ENCODE peak calls at places on chromosomes 5 and 9, in five cellular contexts. V is CD8-positive, alpha-beta T cell; M is ovary; W is IMR-90; C is stomach. U is an unnamed sample. For H3K36me3, the result is how much of the 10 kb centered on the place peaks cover.

GRCh38 chr9:129939426-129939825 is 103.6 kb downstream of the FNBP1 start:
- DNase-seq in W (no peak), M (no peak), V (no peak), C (no peak), U (no peak)

GRCh38 chr5:38607930-38608545 is 51.6 kb upstream of the LIFR start:
- DNase-seq in M (no peak), W (peak), C (no peak), V (no peak), U (no peak)

GRCh38 chr5:74786851-74787250 is 19.8 kb downstream of the NSA2 start:
- DNase-seq in C (no peak), M (no peak), W (no peak), V (no peak), U (no peak)

GRCh38 chr5:172901788-172902496 is 57.3 kb upstream of the RPL26L1 start:
- DNase-seq in M (peak), W (peak), V (no peak), C (no peak), U (no peak)

GRCh38 chr5:149141957-149142851 is 911 bp downstream of the ABLIM3 start:
- DNase-seq in W (peak), V (no peak), M (peak), C (no peak), U (no peak)

GRCh38 chr5:37720550-37720952 is 119.3 kb downstream of the GDNF start:
- DNase-seq in C (no peak), M (no peak), V (no peak), W (no peak), U (no peak)

GRCh38 chr5:124402144-124402581 is 344.3 kb downstream of the ZNF608 start:
- DNase-seq in C (peak), V (no peak), W (peak), M (peak), U (peak)

GRCh38 chr9:91073049-91073810 is 271.6 kb downstream of the SYK start:
- DNase-seq in W (no peak), M (no peak), C (no peak), V (no peak), U (no peak)

GRCh38 chr5:73701566-73701965 is 75.6 kb downstream of the ARHGEF28 start:
- DNase-seq in M (no peak), W (no peak), C (no peak), V (no peak), U (no peak)

GRCh38 chr5:157855404-157855994 is 3.4 kb downstream of the CLINT1 start:
- DNase-seq in M (peak), C (peak), V (no peak), W (peak), U (no peak)

GRCh38 chr9:133238272-133238850 is 29.3 kb upstream of the OBP2B start:
- DNase-seq in M (peak), V (peak), C (peak), W (no peak), U (peak)

GRCh38 chr5:115801984-115802383 is 14.5 kb downstream of the CDO1 start:
- DNase-seq in V (no peak), W (no peak), M (no peak), C (no peak), U (no peak)

GRCh38 chr9:93902051-93902779 is 52.9 kb downstream of the BARX1 start:
- DNase-seq in M (peak), C (no peak), V (no peak), W (no peak), U (peak)

GRCh38 chr9:137750007-137750406 is 127.6 kb upstream of the CACNA1B start:
- DNase-seq in W (no peak), M (no peak), C (no peak), V (no peak), U (no peak)
- H3K36me3 ChIP-seq in W (under half), M (under half), C (under half), V (under half), U (half or more)

DNA sequence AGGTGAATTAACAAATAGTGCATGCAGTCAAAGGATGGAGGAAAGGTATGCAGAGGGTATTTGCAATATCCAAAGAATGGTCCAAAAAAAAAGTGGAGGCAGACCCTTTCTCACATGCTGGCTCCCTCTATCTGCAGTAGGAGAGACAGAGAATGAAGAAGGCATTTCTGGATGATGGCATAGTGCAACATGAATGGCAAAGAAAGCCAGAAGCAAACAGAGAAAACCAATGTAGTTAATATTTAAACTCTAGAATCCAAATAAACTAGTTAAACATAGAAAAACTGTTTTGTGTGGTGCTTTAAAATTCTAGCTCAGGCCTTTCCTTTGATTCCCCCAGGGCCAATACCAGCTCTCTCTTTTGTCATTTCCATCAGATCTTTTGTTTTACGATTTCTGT is 403.1 kb upstream of the WWC1 start:
- DNase-seq in M (no peak), W (no peak), V (no peak), C (no peak), U (no peak)
- TF ChIP-seq CTCF in M (no peak), W (no peak), V (no peak), C (no peak), U (no peak)

DNA sequence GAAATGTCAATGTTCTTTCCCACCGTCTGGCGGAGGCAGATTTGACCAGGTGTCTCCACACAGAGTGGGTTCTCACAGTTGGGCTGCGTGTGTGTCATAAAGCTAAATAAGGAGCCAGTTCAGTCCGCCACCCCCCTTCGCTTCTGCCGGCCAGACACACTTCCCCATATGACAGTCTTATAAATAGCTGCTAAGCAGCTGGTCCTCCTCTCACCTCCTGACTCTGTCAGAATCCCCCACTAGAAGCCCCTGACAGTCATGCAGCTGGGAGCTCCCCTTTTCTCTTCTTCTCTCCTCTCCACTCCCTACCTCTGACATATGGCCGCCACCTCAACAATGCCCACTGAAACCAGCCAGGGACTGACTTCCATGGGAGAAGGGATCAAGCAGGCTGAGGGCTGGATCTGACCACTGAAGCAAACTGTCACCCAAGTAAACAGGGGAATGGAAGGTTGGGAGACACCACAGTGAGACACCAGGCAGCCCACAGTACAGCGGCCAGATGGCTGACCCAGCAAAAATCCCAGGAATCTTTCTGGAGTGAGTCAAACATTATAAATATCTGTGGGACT is 141.9 kb upstream of the EFNA5 start:
- DNase-seq in C (no peak), M (no peak), V (no peak), W (peak), U (no peak)
- H3K4me3 ChIP-seq in C (no peak), M (no peak), V (no peak), W (no peak), U (no peak)

DNA sequence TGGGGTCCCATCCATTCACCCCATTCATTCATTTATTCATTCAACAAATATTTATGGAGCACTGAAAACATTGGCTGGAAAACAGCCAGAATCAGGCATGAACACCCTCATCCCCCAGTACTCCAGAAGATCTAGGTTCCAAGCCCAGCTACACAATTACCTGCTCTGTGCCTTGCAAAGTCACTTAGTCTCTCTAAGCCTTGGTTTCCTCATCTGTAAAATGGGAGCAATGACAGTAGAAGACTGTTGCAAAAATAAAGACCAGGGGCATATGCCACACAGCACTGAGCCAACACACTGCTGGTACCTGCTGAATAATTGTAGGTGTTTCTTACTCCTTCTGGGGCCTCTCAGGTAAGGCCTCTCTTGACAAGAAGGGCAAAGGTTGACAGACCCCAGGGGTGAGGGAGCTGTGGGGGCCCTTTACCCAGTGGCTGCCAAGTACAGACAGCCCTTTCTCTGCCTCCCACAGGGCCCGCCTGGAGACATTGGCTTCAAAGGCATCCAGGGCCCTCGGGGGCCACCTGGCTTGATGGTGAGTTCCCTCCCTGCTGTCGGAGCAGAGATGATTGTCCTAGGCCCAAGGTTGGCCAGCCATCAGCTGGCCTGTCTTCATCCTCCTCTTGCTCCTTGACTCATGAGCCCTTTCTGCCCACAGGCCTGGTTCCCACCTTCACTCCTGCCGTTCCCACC is 22.6 kb upstream of the ORM1 start:
- DNase-seq in W (no peak), M (no peak), C (peak), V (no peak), U (peak)
- H3K36me3 ChIP-seq in W (under half), M (under half), C (under half), V (under half), U (under half)